ENCODE peak calls at places on chromosomes 2 and 18, in six cellular contexts. One of them, this sample, is unnamed.

GRCh38 chr2:128775401-128776285 is 457.0 kb upstream of the HS6ST1 start:
- DNase-seq in astrocyte of the spinal cord: no peak
- DNase-seq in GM06990: no peak
- DNase-seq in GM13977: no peak
- DNase-seq in endothelial cell: no peak
- DNase-seq in SK-N-SH: no peak
- DNase-seq in this sample: no peak

GRCh38 chr2:30756051-30756719 is 51.1 kb downstream of the CAPN13 start:
- DNase-seq in GM06990: no peak
- DNase-seq in astrocyte of the spinal cord: no peak
- DNase-seq in endothelial cell: no peak
- DNase-seq in SK-N-SH: peak
- DNase-seq in GM13977: no peak
- DNase-seq in this sample: no peak

GRCh38 chr2:235204923-235205322 is 253.1 kb downstream of the SH3BP4 start:
- DNase-seq in astrocyte of the spinal cord: no peak
- DNase-seq in GM13977: no peak
- DNase-seq in GM06990: no peak
- DNase-seq in endothelial cell: no peak
- DNase-seq in SK-N-SH: no peak
- DNase-seq in this sample: no peak

GRCh38 chr2:120738786-120739771 is 3.4 kb downstream of the GLI2 start:
- DNase-seq in GM06990: no peak
- DNase-seq in astrocyte of the spinal cord: no peak
- DNase-seq in GM13977: no peak
- DNase-seq in endothelial cell: no peak
- DNase-seq in SK-N-SH: no peak
- DNase-seq in this sample: no peak

GRCh38 chr2:133791191-133791590 is 222.9 kb upstream of the NCKAP5 start:
- DNase-seq in astrocyte of the spinal cord: peak
- DNase-seq in GM13977: no peak
- DNase-seq in SK-N-SH: no peak
- DNase-seq in endothelial cell: no peak
- DNase-seq in GM06990: no peak
- DNase-seq in this sample: no peak

GRCh38 chr18:435940-436339 is 64.6 kb downstream of the COLEC12 start:
- DNase-seq in SK-N-SH: no peak
- DNase-seq in GM13977: no peak
- DNase-seq in endothelial cell: no peak
- DNase-seq in astrocyte of the spinal cord: peak
- DNase-seq in GM06990: no peak
- DNase-seq in this sample: no peak

GRCh38 chr2:56234241-56234640 is 50.5 kb downstream of the CCDC85A start:
- DNase-seq in SK-N-SH: no peak
- DNase-seq in endothelial cell: no peak
- DNase-seq in GM06990: no peak
- DNase-seq in GM13977: no peak
- DNase-seq in astrocyte of the spinal cord: no peak
- DNase-seq in this sample: no peak

GRCh38 chr18:59172664-59173249 is 33.1 kb downstream of the SEC11C start:
- DNase-seq in GM06990: no peak
- DNase-seq in astrocyte of the spinal cord: no peak
- DNase-seq in SK-N-SH: no peak
- DNase-seq in endothelial cell: no peak
- DNase-seq in GM13977: no peak
- DNase-seq in this sample: no peak

GRCh38 chr18:59516356-59517155 is 157.5 kb upstream of the LMAN1 start:
- DNase-seq in astrocyte of the spinal cord: peak
- DNase-seq in GM13977: no peak
- DNase-seq in SK-N-SH: peak
- DNase-seq in endothelial cell: peak
- DNase-seq in GM06990: no peak
- DNase-seq in this sample: no peak

GRCh38 chr18:62436636-62437519 is 85.9 kb upstream of the ZCCHC2 start:
- DNase-seq in GM13977: no peak
- DNase-seq in GM06990: no peak
- DNase-seq in endothelial cell: no peak
- DNase-seq in SK-N-SH: no peak
- DNase-seq in astrocyte of the spinal cord: peak
- DNase-seq in this sample: no peak

GRCh38 chr2:25431604-25432003 is 89.9 kb upstream of the DNMT3A start:
- DNase-seq in SK-N-SH: no peak
- DNase-seq in endothelial cell: no peak
- DNase-seq in astrocyte of the spinal cord: no peak
- DNase-seq in GM06990: no peak
- DNase-seq in GM13977: peak
- DNase-seq in this sample: no peak

GRCh38 chr2:11572996-11573395 is 39.2 kb downstream of the GREB1 start:
- DNase-seq in SK-N-SH: no peak
- DNase-seq in endothelial cell: no peak
- DNase-seq in GM06990: no peak
- DNase-seq in GM13977: no peak
- DNase-seq in astrocyte of the spinal cord: no peak
- DNase-seq in this sample: no peak

GRCh38 chr2:42906557-42907380 is 114.4 kb upstream of the HAAO start:
- DNase-seq in GM06990: no peak
- DNase-seq in GM13977: no peak
- DNase-seq in SK-N-SH: peak
- DNase-seq in endothelial cell: no peak
- DNase-seq in astrocyte of the spinal cord: peak
- DNase-seq in this sample: no peak

GRCh38 chr2:210630904-210631560 is 74.6 kb downstream of the CPS1 start:
- DNase-seq in endothelial cell: no peak
- DNase-seq in GM13977: no peak
- DNase-seq in astrocyte of the spinal cord: no peak
- DNase-seq in SK-N-SH: no peak
- DNase-seq in GM06990: no peak
- DNase-seq in this sample: no peak

GRCh38 chr18:33316146-33316587 is 124.4 kb downstream of the CCDC178 start:
- DNase-seq in astrocyte of the spinal cord: no peak
- DNase-seq in SK-N-SH: no peak
- DNase-seq in endothelial cell: no peak
- DNase-seq in GM06990: no peak
- DNase-seq in GM13977: no peak
- DNase-seq in this sample: no peak

GRCh38 chr2:34954758-34955157 is 1355.7 kb upstream of the FAM98A start:
- DNase-seq in SK-N-SH: no peak
- DNase-seq in endothelial cell: no peak
- DNase-seq in GM06990: no peak
- DNase-seq in GM13977: no peak
- DNase-seq in astrocyte of the spinal cord: no peak
- DNase-seq in this sample: no peak

GRCh38 chr2:34949316-34949715 is 1350.2 kb upstream of the FAM98A start:
- DNase-seq in SK-N-SH: no peak
- DNase-seq in GM06990: no peak
- DNase-seq in astrocyte of the spinal cord: no peak
- DNase-seq in endothelial cell: no peak
- DNase-seq in GM13977: no peak
- DNase-seq in this sample: no peak

GRCh38 chr2:34950797-34951196 is 1351.7 kb upstream of the FAM98A start:
- DNase-seq in SK-N-SH: no peak
- DNase-seq in GM13977: no peak
- DNase-seq in GM06990: no peak
- DNase-seq in endothelial cell: no peak
- DNase-seq in astrocyte of the spinal cord: no peak
- DNase-seq in this sample: no peak
- TF ChIP-seq CTCF in SK-N-SH: no peak
- TF ChIP-seq CTCF in GM13977: no peak
- TF ChIP-seq CTCF in GM06990: no peak
- TF ChIP-seq CTCF in endothelial cell: no peak
- TF ChIP-seq CTCF in astrocyte of the spinal cord: no peak
- TF ChIP-seq CTCF in this sample: no peak

DNA sequence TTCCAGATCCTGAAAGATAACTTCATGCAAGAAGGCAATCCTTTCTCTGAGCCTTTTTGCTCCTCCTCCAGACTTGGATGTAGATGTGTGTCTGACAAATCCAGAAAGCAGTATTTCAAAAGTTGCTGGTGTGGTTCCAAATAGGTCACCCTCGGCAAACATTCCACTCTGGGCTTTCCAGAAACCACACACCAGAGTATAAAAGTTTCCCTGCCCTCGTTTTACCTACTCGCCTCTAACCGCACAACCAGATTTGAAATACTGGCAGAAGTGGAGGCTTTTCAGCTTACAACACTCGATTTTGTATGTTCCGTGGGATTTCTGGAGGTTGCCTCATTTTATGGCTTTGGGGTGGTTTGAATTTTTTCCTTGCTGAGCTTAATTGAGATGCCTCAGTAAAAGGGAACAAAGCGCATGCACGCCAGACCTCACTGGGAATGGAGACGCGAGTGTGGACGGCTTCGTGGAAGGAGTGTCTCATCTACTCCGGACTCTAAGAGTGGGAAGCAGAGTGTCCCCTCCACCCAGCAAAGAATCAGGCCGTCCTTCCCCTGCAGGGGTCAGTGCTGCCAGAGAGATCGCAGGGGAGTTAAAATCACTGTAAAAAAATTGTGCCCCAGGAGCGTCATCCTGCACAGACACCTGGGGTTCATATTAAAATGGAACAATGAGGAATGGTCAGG is 44.0 kb upstream of the RPL31 start:
- DNase-seq in GM13977: no peak
- DNase-seq in GM06990: no peak
- DNase-seq in astrocyte of the spinal cord: peak
- DNase-seq in endothelial cell: no peak
- DNase-seq in SK-N-SH: no peak
- DNase-seq in this sample: no peak
- TF ChIP-seq CTCF in GM13977: no peak
- TF ChIP-seq CTCF in GM06990: no peak
- TF ChIP-seq CTCF in astrocyte of the spinal cord: no peak
- TF ChIP-seq CTCF in endothelial cell: no peak
- TF ChIP-seq CTCF in SK-N-SH: no peak
- TF ChIP-seq CTCF in this sample: no peak

GRCh38 chr2:64622443-64623231 is 31.1 kb downstream of the SERTAD2 start:
- DNase-seq in SK-N-SH: no peak
- DNase-seq in astrocyte of the spinal cord: peak
- DNase-seq in endothelial cell: no peak
- DNase-seq in GM13977: no peak
- DNase-seq in GM06990: no peak
- DNase-seq in this sample: no peak
- TF ChIP-seq CTCF in SK-N-SH: no peak
- TF ChIP-seq CTCF in astrocyte of the spinal cord: peak
- TF ChIP-seq CTCF in endothelial cell: no peak
- TF ChIP-seq CTCF in GM13977: no peak
- TF ChIP-seq CTCF in GM06990: no peak
- TF ChIP-seq CTCF in this sample: no peak

GRCh38 chr2:222912776-222913175 is 51.9 kb downstream of the ACSL3 start:
- DNase-seq in astrocyte of the spinal cord: no peak
- DNase-seq in GM06990: no peak
- DNase-seq in endothelial cell: no peak
- DNase-seq in SK-N-SH: no peak
- DNase-seq in GM13977: no peak
- DNase-seq in this sample: no peak

GRCh38 chr2:222915092-222915957 is 54.5 kb downstream of the ACSL3 start:
- DNase-seq in GM06990: no peak
- DNase-seq in astrocyte of the spinal cord: peak
- DNase-seq in endothelial cell: no peak
- DNase-seq in SK-N-SH: no peak
- DNase-seq in GM13977: no peak
- DNase-seq in this sample: no peak

GRCh38 chr2:222920657-222921186 is 59.9 kb downstream of the ACSL3 start:
- DNase-seq in endothelial cell: no peak
- DNase-seq in GM13977: no peak
- DNase-seq in astrocyte of the spinal cord: no peak
- DNase-seq in GM06990: no peak
- DNase-seq in SK-N-SH: no peak
- DNase-seq in this sample: no peak

GRCh38 chr2:222919841-222920609 is 59.2 kb downstream of the ACSL3 start:
- DNase-seq in GM06990: no peak
- DNase-seq in GM13977: no peak
- DNase-seq in astrocyte of the spinal cord: peak
- DNase-seq in endothelial cell: no peak
- DNase-seq in SK-N-SH: no peak
- DNase-seq in this sample: no peak

GRCh38 chr2:222916229-222917197 is 55.7 kb downstream of the ACSL3 start:
- DNase-seq in GM13977: no peak
- DNase-seq in GM06990: no peak
- DNase-seq in astrocyte of the spinal cord: no peak
- DNase-seq in SK-N-SH: no peak
- DNase-seq in endothelial cell: no peak
- DNase-seq in this sample: no peak
- TF ChIP-seq CTCF in GM13977: peak
- TF ChIP-seq CTCF in GM06990: no peak
- TF ChIP-seq CTCF in astrocyte of the spinal cord: no peak
- TF ChIP-seq CTCF in SK-N-SH: no peak
- TF ChIP-seq CTCF in endothelial cell: no peak
- TF ChIP-seq CTCF in this sample: no peak

GRCh38 chr2:239263937-239264837 is 136.6 kb downstream of the HDAC4 start:
- DNase-seq in astrocyte of the spinal cord: peak
- DNase-seq in SK-N-SH: no peak
- DNase-seq in GM06990: no peak
- DNase-seq in GM13977: no peak
- DNase-seq in endothelial cell: no peak
- DNase-seq in this sample: peak

GRCh38 chr2:239265681-239266435 is 135.0 kb downstream of the HDAC4 start:
- DNase-seq in GM13977: no peak
- DNase-seq in astrocyte of the spinal cord: no peak
- DNase-seq in SK-N-SH: no peak
- DNase-seq in endothelial cell: no peak
- DNase-seq in GM06990: no peak
- DNase-seq in this sample: no peak

GRCh38 chr2:239263231-239263936 is 137.4 kb downstream of the HDAC4 start:
- DNase-seq in astrocyte of the spinal cord: no peak
- DNase-seq in SK-N-SH: no peak
- DNase-seq in GM13977: no peak
- DNase-seq in endothelial cell: no peak
- DNase-seq in GM06990: no peak
- DNase-seq in this sample: no peak

GRCh38 chr2:239266436-239266770 is 134.4 kb downstream of the HDAC4 start:
- DNase-seq in astrocyte of the spinal cord: no peak
- DNase-seq in GM06990: no peak
- DNase-seq in endothelial cell: no peak
- DNase-seq in GM13977: no peak
- DNase-seq in SK-N-SH: no peak
- DNase-seq in this sample: no peak

DNA sequence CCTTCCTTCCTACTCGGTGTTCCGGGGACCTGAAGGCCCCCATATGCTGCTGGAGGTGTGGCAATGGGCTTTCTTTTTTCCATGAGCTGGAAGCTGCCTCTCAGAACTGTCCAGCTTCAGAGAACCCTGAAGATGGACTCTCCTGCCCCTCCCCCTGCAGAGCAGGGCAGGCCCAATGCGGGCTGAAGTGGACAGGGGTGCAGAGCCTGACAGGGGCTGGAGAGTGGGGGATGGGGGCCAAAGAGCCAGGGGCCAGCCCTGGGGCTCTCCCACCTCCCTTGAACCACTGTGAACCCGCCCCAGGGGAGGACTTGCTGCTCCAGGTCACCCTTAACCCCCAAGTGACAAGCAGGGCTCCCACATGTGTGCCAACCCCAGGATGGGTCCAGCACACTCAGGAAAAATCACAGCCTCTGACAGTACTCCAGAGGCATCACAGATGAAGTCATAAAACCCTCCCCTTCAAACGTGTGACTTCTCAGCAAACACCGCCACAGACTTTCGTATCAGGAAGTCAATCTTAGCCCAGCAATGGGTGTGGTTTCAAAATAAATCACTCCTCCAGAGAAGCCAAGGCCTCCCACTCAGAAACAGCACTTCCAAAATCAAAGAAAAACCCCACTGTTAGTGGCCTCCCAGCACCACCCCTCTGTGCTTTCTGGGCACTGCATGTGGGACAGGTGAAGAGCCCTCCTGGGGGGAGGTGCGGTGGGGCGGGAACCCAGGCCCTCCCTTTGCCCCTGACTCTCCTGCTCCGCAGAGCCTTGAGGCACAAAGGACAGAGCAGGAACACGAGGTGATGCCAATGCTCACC is 135.8 kb downstream of the HDAC4 start:
- DNase-seq in astrocyte of the spinal cord: peak
- DNase-seq in GM13977: peak
- DNase-seq in GM06990: peak
- DNase-seq in endothelial cell: no peak
- DNase-seq in SK-N-SH: no peak
- DNase-seq in this sample: peak
- TF ChIP-seq CTCF in astrocyte of the spinal cord: no peak
- TF ChIP-seq CTCF in GM13977: peak
- TF ChIP-seq CTCF in GM06990: peak
- TF ChIP-seq CTCF in endothelial cell: no peak
- TF ChIP-seq CTCF in SK-N-SH: no peak
- TF ChIP-seq CTCF in this sample: peak

This sample was measured in activated CD8-positive, alpha-beta T cell treated with anti-CD3 and anti-CD28 coated beads for 36 hours.